ENCODE peak calls at places on chromosomes 7 and 10, in four cellular contexts. A is K562, J is HepG2, B is GM12878. F is an unnamed sample.

GRCh38 chr7:1425292-1426136 is 33.8 kb downstream of the MICALL2 start:
- DNase-seq in A (peak), J (peak), B (no peak), F (no peak)

GRCh38 chr7:106485031-106485551 is 175.9 kb downstream of the CCDC71L start:
- DNase-seq in A (no peak), J (no peak), B (no peak), F (no peak)

GRCh38 chr10:3090914-3091313 is 23.6 kb downstream of the PFKP start:
- DNase-seq in A (no peak), J (peak), B (no peak), F (no peak)

GRCh38 chr10:125691160-125691981 is 8.4 kb upstream of the TEX36 start:
- DNase-seq in A (no peak), J (no peak), B (no peak), F (no peak)

GRCh38 chr7:1368682-1369571 is 90.3 kb downstream of the MICALL2 start:
- DNase-seq in A (peak), J (peak), B (no peak), F (peak)

GRCh38 chr10:122649903-122650302 is 49.7 kb downstream of the C10orf120 start:
- DNase-seq in A (no peak), J (no peak), B (no peak), F (no peak)

GRCh38 chr7:98423043-98423442 is 22.2 kb upstream of the BAIAP2L1 start:
- DNase-seq in A (peak), J (peak), B (no peak), F (no peak)

GRCh38 chr7:44884553-44885393 is 557 bp downstream of the PURB start:
- DNase-seq in A (peak), J (no peak), B (no peak), F (no peak)

GRCh38 chr7:76149847-76150691 is 51.6 kb upstream of the SRRM3 start:
- DNase-seq in A (no peak), J (no peak), B (no peak), F (no peak)

GRCh38 chr7:142583424-142583823 is 165.8 kb upstream of the PRSS1 start:
- DNase-seq in A (no peak), J (no peak), B (peak), F (no peak)

GRCh38 chr10:34967411-34967880 is 122.7 kb downstream of the CUL2 start:
- DNase-seq in A (no peak), J (no peak), B (no peak), F (no peak)

GRCh38 chr7:26658080-26658697 is 206.2 kb downstream of the SKAP2 start:
- DNase-seq in A (no peak), J (no peak), B (no peak), F (no peak)

GRCh38 chr7:158975526-158976467 is 119.4 kb downstream of the DYNC2I1 start:
- DNase-seq in A (peak), J (peak), B (no peak), F (no peak)

GRCh38 chr10:133166828-133167692 is 7.0 kb downstream of the KNDC1 start:
- DNase-seq in A (no peak), J (no peak), B (no peak), F (no peak)

GRCh38 chr7:44616545-44616944 is 10.1 kb downstream of the OGDH start:
- DNase-seq in A (no peak), J (no peak), B (no peak), F (no peak)

GRCh38 chr10:5904227-5904626 is 14.2 kb downstream of the FBH1 start:
- DNase-seq in A (no peak), J (no peak), B (peak), F (no peak)

GRCh38 chr7:95997632-95998031 is 225.3 kb downstream of the DYNC1I1 start:
- DNase-seq in A (no peak), J (no peak), B (no peak), F (no peak)

GRCh38 chr10:580796-581195 is 108.7 kb downstream of the DIP2C start:
- DNase-seq in A (no peak), J (no peak), B (no peak), F (no peak)
- TF ChIP-seq CBX5 in A (no peak), J (no peak), B (no peak), F (no peak)

DNA sequence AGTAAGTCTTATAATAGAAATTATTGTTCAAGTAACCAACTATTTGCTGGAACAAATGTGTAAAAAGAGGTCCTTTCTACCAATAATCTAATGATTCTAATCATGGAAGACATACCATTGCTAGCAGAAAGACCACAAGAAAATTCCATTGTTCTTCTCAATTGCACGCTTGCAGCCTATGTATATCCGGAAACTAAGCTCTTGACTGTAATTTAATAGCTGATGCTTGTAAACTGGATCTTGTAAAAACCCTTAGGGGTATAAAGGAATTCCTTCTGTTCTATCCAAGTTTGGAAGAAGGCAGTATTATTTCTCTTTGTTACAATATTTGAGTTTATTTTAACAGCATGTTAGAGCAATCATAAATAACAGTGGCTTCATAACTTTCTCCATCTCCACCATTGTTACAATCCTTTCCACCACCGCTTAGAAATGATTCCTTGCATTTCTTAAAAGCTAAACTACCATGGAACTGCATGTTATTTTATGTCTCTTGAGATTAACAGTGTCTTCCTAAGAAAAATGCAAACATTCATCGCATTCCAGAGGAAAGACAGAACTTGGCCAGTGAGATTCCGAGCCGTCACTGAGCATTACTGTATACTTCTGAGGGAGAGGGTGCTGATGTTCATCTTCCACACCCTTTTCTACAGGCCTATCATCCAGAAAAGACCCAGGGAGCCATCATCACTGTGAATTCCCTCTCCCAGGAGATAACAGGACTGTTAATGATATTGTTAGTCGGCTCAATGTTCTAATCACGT is 92.5 kb downstream of the TRIL start:
- DNase-seq in A (no peak), J (no peak), B (no peak), F (no peak)
- TF ChIP-seq CBX5 in A (no peak), J (no peak), B (no peak), F (no peak)

DNA sequence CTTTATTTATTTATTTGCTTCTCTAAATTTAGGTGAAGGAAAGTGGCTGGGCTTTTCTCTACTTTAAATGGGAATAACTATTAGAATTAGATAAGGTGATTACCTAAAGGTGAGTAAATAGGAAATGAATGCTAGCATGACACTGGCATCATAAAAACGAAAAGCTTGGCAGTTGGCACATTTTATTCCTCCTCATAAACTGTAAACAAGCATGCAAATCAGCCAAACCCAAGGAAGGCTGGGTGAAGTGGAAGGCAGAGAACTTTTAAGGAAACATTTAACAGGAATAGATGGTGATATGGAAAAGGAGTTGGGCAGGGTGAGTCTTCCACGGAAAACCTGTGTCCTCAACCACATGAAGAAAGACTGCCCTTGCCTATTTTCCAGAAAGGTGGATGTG is 669.1 kb downstream of the KCNMA1 start:
- DNase-seq in A (no peak), J (no peak), B (no peak), F (no peak)
- TF ChIP-seq CBX5 in A (no peak), J (no peak), B (no peak), F (no peak)

GRCh38 chr10:87550741-87551140 is 46.0 kb downstream of the MINPP1 start:
- DNase-seq in A (no peak), J (no peak), B (no peak), F (no peak)

GRCh38 chr10:87545783-87546182 is 41.1 kb downstream of the MINPP1 start:
- DNase-seq in A (no peak), J (no peak), B (no peak), F (no peak)

GRCh38 chr10:87546971-87547413 is 42.3 kb downstream of the MINPP1 start:
- DNase-seq in A (no peak), J (no peak), B (no peak), F (no peak)

GRCh38 chr10:87546221-87546620 is 41.5 kb downstream of the MINPP1 start:
- DNase-seq in A (no peak), J (no peak), B (peak), F (no peak)

DNA sequence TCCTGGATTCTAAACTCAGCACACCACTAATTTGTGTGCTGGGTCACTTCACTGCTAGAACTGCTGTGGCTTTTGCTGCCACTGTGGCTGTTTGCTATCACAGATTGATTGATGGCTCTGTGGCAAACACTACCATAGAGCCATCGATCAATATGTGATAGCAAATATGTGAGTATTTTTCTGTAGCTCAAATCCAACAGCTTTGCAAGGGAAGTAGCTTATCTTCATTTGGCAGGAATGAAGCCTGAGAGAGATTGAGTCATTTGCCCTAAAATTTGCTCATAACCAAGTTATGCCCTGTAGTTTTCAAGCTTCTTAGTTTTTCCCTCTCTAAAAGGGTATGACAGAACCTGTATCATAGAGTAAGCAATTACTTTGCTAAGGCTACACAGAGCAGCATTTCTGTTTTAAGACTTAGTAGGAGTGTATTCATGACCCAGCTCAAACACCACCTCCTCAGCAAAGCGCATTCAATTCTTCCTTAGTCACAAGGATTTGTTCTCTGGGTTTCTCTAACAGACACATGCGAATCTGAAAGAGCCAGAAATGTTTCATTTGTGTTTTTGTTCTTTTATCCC is 43.1 kb downstream of the MINPP1 start:
- DNase-seq in A (peak), J (no peak), B (no peak), F (no peak)
- TF ChIP-seq CBX5 in A (no peak), J (no peak), B (no peak), F (no peak)

F was measured in H1.